ENCODE peak calls at places on chromosome 19, in four cellular contexts. W, I, X and A are unnamed samples.

GRCh38 chr19:29121684-29122083 is 91.3 kb downstream of the UQCRFS1 start:
- DNase-seq in X (no peak), I (no peak), W (no peak), A (no peak)

GRCh38 chr19:12194827-12195500 is 32.1 kb downstream of the ZNF136 start:
- DNase-seq in W (peak; percentile 6), X (peak; percentile 93), I (peak; percentile 87), A (no peak)

GRCh38 chr19:13835791-13836723 is 40.8 kb downstream of the ZSWIM4 start:
- DNase-seq in W (no peak), X (no peak), I (peak; percentile 93), A (peak; percentile 96)

GRCh38 chr19:42560731-42561130 is 32.5 kb upstream of the CEACAM1 start:
- DNase-seq in W (no peak), X (no peak), I (no peak), A (no peak)

GRCh38 chr19:46471116-46471733 is at the start of gene PNMA8A:
- DNase-seq in W (peak; percentile 54), X (peak; percentile 52), I (peak; percentile 74), A (no peak)

GRCh38 chr19:51407631-51408131 is 9.8 kb downstream of the SIGLEC10 start:
- DNase-seq in W (peak; percentile 27), I (peak; percentile 51), X (no peak), A (peak; percentile 90)

GRCh38 chr19:47633516-47633915 is 24.6 kb downstream of the BICRA start:
- DNase-seq in X (no peak), W (no peak), I (no peak), A (no peak)

GRCh38 chr19:38868551-38868950 is 9.5 kb downstream of the RINL start:
- DNase-seq in I (no peak), X (no peak), W (no peak), A (no peak)

GRCh38 chr19:46915386-46915785 is 54.6 kb downstream of the ARHGAP35 start:
- DNase-seq in I (no peak), X (no peak), W (no peak), A (no peak)

GRCh38 chr19:44807162-44807561 is 1.7 kb upstream of the BCAM start:
- DNase-seq in I (no peak), X (peak; percentile 73), W (no peak), A (no peak)

GRCh38 chr19:16027528-16027927 is 48.8 kb upstream of the TPM4 start:
- DNase-seq in I (no peak), X (no peak), W (no peak), A (no peak)

GRCh38 chr19:52020506-52020905 is 7.7 kb downstream of the ZNF614 start:
- DNase-seq in W (no peak), I (no peak), X (no peak), A (no peak)

GRCh38 chr19:39142655-39143054 is 17.1 kb downstream of the PAK4 start:
- DNase-seq in X (no peak), W (no peak), I (no peak), A (no peak)

GRCh38 chr19:13195678-13196077 is 45.5 kb downstream of the IER2 start:
- DNase-seq in W (no peak), X (no peak), I (peak; percentile 85), A (no peak)

GRCh38 chr19:58351996-58352755 is 1.1 kb downstream of the A1BG start:
- DNase-seq in I (no peak), W (no peak), X (no peak), A (no peak)

GRCh38 chr19:6161271-6161850 is 25.9 kb downstream of the ACSBG2 start:
- DNase-seq in X (no peak), I (no peak), W (peak; percentile 7), A (peak; percentile 72)

GRCh38 chr19:11397089-11397610 is 13.0 kb upstream of the EPOR start:
- DNase-seq in I (no peak), X (no peak), W (no peak), A (no peak)

GRCh38 chr19:17952041-17952976 is 14.6 kb upstream of the KCNN1 start:
- DNase-seq in X (no peak), I (no peak), W (no peak), A (no peak)

GRCh38 chr19:48330012-48330681 is 4.8 kb downstream of the EMP3 start:
- DNase-seq in I (peak; percentile 94), W (peak; percentile 15), X (peak; percentile 88), A (peak; percentile 94)

GRCh38 chr19:7681336-7682174 is 922 bp downstream of the TRAPPC5 start:
- DNase-seq in I (peak; percentile 94), X (peak; percentile 71), W (peak; percentile 62), A (peak; percentile 100)

GRCh38 chr19:16849168-16849567 is 20.0 kb downstream of the SIN3B start:
- DNase-seq in X (no peak), I (no peak), W (no peak), A (no peak)

GRCh38 chr19:47510516-47511127 is 4.2 kb downstream of the NAPA start:
- DNase-seq in X (no peak), W (no peak), I (no peak), A (no peak)

GRCh38 chr19:30743702-30744101 is 371.5 kb downstream of the ZNF536 start:
- DNase-seq in X (no peak), I (no peak), W (no peak), A (no peak)

GRCh38 chr19:38699027-38699346 is 45.3 kb downstream of the CAPN12 start:
- DNase-seq in I (no peak), W (no peak), X (no peak), A (no peak)

GRCh38 chr19:49862411-49863253 is 4.7 kb downstream of the PNKP start:
- DNase-seq in I (peak; percentile 78), W (no peak), X (no peak), A (no peak)

GRCh38 chr19:28887920-28888618 is 324.9 kb downstream of the UQCRFS1 start:
- DNase-seq in W (no peak), X (no peak), I (no peak), A (no peak)

GRCh38 chr19:2567580-2567979 is 91.7 kb downstream of the GADD45B start:
- DNase-seq in W (no peak), X (no peak), I (peak; percentile 85), A (peak; percentile 73)
- TF ChIP-seq POLR2AphosphoS5 in W (no peak), X (peak; percentile 54), I (peak; percentile 68), A (peak; percentile 59)

GRCh38 chr19:1651548-1652394 is 644 bp downstream of the TCF3 start:
- DNase-seq in I (peak; percentile 89), X (peak; percentile 34), W (peak; percentile 40), A (peak; percentile 35)
- TF ChIP-seq POLR2AphosphoS5 in I (no peak), X (no peak), W (peak; percentile 22), A (no peak)

GRCh38 chr19:1490020-1490310 is 185 bp downstream of the PCSK4 start:
- DNase-seq in X (no peak), W (no peak), I (no peak), A (no peak)

GRCh38 chr19:1491849-1492170 is 829 bp downstream of the REEP6 start:
- DNase-seq in I (no peak), W (no peak), X (peak; percentile 43), A (no peak)

GRCh38 chr19:1491114-1491848 is at the start of gene REEP6:
- DNase-seq in W (no peak), X (no peak), I (no peak), A (no peak)

GRCh38 chr19:1489463-1489971 is 633 bp downstream of the PCSK4 start:
- DNase-seq in X (no peak), W (no peak), I (peak; percentile 77), A (peak; percentile 16)

GRCh38 chr19:1490311-1491113 is at the start of gene PCSK4:
- DNase-seq in I (peak; percentile 96), W (peak; percentile 99), X (peak; percentile 99), A (peak; percentile 96)
- TF ChIP-seq POLR2AphosphoS5 in I (peak; percentile 57), W (peak; percentile 48), X (peak; percentile 75), A (no peak)

GRCh38 chr19:33062902-33063301 is 1.8 kb downstream of the RHPN2 start:
- DNase-seq in W (no peak), I (no peak), X (no peak), A (no peak)

GRCh38 chr19:33064117-33064777 is 441 bp downstream of the RHPN2 start:
- DNase-seq in W (no peak), I (peak; percentile 82), X (no peak), A (no peak)

GRCh38 chr19:33066543-33066942 is 1.9 kb upstream of the RHPN2 start:
- DNase-seq in X (no peak), I (no peak), W (no peak), A (no peak)

GRCh38 chr19:33063356-33064116 is 1.2 kb downstream of the RHPN2 start:
- DNase-seq in W (no peak), X (no peak), I (no peak), A (no peak)

DNA sequence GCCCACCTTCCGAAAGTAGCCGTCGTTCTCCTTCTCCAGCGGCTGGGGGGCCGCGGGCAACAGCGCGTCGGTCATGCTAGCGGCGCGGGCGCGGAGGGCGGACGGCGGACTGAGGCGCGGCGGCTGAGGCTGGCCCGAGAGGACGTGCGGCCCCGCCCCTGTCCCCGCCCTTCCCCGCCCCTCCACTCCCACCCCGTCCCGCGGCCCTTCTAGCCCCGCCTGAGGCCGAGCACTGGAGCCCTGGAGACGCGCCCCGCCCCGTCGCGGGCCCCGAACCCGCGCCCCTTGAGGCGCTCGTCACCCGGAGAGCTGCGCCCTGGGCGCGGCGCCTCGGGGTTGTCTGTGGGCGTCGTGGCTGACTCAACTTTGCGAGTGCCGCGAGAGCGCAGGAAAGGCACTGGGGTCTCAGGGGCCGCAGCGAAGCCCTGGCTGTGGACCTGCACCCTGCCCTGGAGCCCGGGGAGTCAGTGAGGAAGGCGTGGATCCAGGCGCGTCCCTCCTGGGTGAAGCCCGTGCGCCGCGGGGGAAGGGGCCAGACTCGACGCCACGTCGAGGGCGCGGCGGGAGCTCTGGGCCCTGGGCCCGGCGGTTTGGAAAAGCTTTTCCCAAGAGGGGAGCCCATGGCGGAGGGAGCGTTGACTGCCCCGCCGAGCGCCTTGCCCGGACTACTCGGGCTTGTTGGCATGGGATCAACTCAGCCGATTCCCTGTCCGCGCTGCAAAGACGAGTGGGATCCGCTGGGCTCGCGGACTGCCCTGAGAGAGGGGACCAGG is at the start of gene RHPN2:
- DNase-seq in I (peak; percentile 80), X (no peak), W (peak; percentile 57), A (no peak)
- TF ChIP-seq POLR2AphosphoS5 in I (peak; percentile 36), X (no peak), W (no peak), A (no peak)

DNA sequence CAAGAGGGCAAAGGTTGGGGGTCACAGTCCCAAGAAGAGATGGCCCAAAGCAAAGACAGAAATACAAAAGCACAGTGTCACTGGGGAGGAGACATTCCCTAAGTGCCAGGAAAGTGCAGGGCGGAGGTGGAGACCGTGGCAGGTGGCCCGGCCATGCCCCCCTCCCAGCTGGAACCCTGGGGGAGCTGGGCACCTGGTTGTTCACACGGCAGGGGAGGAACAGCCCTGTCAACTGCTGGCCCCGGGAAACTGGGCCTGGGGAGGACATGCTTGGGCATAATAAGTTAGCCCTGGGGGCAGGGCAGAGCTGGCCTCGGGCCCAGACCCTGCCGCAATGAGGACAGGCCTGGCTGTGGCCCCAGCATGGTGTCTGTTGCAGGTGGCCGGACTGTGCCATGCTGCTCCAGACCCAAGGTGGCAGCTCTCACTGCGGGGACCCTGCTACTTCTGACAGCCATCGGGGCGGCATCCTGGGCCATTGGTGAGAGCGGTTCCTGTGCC is 7.4 kb downstream of the HPN start:
- DNase-seq in I (no peak), X (no peak), W (no peak), A (no peak)
- TF ChIP-seq POLR2AphosphoS5 in I (no peak), X (no peak), W (no peak), A (no peak)